ENCODE peak calls at places on chromosomes 13 and 19, in six cellular contexts. V is epithelial cell of esophagus, Z is ascending aorta, J is neural crest cell, Y is suprapubic skin, Q is glutamatergic neuron. L is an unnamed sample.

GRCh38 chr13:78621086-78621485 is 17.7 kb upstream of the POU4F1 start:
- DNase-seq in Z (no peak), J (no peak), V (no peak), Y (no peak), Q (no peak), L (no peak)

GRCh38 chr19:940591-941291 is 14.9 kb downstream of the ARID3A start:
- DNase-seq in Z (peak; percentile 63), Y (peak; percentile 90), Q (no peak), J (no peak), V (peak; percentile 48), L (no peak)

GRCh38 chr19:57465680-57466381 is 8.9 kb upstream of the VN1R1 start:
- DNase-seq in Q (peak; percentile 15), Z (no peak), V (peak; percentile 40), J (no peak), Y (no peak), L (no peak)

GRCh38 chr13:46171739-46172138 is 10.2 kb downstream of the LCP1 start:
- DNase-seq in Y (no peak), Z (no peak), V (no peak), J (no peak), Q (no peak), L (no peak)

GRCh38 chr13:75145926-75146325 is 336.0 kb downstream of the TBC1D4 start:
- DNase-seq in Z (no peak), Q (no peak), V (no peak), Y (no peak), J (no peak), L (no peak)

GRCh38 chr13:25300861-25301346 is 521 bp upstream of the NUP58 start:
- DNase-seq in J (no peak), V (no peak), Z (no peak), Q (peak; percentile 42), Y (peak; percentile 66), L (no peak)

GRCh38 chr13:49853535-49853934 is 61.1 kb upstream of the KPNA3 start:
- DNase-seq in J (no peak), Y (no peak), Z (no peak), V (no peak), Q (no peak), L (no peak)

GRCh38 chr19:50046649-50047503 is 21.1 kb downstream of the ZNF473 start:
- DNase-seq in V (no peak), Q (peak; percentile 75), Z (no peak), Y (peak; percentile 73), J (peak; percentile 38), L (no peak)

GRCh38 chr13:111559612-111560423 is 239.4 kb downstream of the TEX29 start:
- DNase-seq in V (no peak), Z (no peak), J (no peak), Y (no peak), Q (no peak), L (no peak)

GRCh38 chr13:112231451-112232083 is 144.6 kb upstream of the SPACA7 start:
- DNase-seq in Z (no peak), Y (peak; percentile 21), Q (no peak), J (no peak), V (no peak), L (no peak)

GRCh38 chr19:13152356-13152853 is 2.2 kb downstream of the IER2 start:
- DNase-seq in V (no peak), J (no peak), Q (no peak), Z (no peak), Y (no peak), L (no peak)

GRCh38 chr19:13151605-13152355 is 1.6 kb downstream of the IER2 start:
- DNase-seq in J (peak; percentile 87), V (peak; percentile 97), Y (peak; percentile 99), Z (peak; percentile 91), Q (peak; percentile 95), L (peak; percentile 98)

GRCh38 chr19:13153627-13154240 is 3.5 kb downstream of the IER2 start:
- DNase-seq in Y (no peak), Q (peak; percentile 53), J (no peak), V (no peak), Z (no peak), L (no peak)

GRCh38 chr19:13154241-13154778 is 4.1 kb downstream of the IER2 start:
- DNase-seq in V (peak; percentile 84), Z (peak; percentile 91), Q (peak; percentile 43), Y (peak; percentile 98), J (peak; percentile 28), L (no peak)

DNA sequence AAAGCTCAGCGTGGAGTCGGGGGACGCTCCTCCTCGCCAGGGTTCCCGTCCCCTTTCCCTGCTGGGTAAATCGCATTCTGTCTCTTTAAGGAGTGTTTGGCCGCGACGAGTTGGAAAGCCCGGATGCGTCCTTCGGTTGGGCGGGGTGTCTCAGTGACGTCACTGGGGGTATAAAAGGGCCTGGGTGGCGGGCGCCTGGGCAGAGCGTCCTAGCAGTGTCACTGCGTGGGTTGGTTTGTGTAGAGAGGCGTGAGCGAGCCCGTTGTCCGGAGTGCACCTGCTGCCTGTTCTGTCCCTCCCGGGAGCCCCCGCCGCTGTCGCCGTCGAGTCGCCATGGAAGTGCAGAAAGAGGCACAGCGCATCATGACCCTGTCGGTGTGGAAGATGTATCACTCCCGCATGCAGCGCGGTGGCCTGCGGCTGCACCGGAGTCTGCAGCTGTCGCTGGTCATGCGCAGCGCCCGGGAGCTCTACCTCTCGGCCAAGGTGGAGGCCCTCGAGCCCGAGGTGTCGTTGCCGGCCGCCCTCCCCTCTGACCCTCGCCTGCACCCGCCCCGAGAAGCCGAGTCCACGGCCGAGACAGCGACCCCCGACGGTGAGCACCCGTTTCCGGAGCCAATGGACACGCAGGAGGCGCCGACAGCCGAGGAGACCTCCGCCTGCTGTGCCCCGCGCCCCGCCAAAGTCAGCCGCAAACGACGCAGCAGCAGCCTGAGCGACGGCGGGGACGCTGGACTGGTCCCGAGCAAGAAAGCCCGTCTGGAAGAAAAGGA is 2.8 kb downstream of the IER2 start:
- DNase-seq in Y (peak; percentile 97), Z (peak; percentile 86), Q (peak; percentile 95), J (peak; percentile 99), V (peak; percentile 93), L (peak; percentile 95)
- TF ChIP-seq CTCF in Y (no peak), Z (peak; percentile 12), Q (no peak), J (peak; percentile 20), V (no peak), L (peak; percentile 31)

GRCh38 chr13:44816701-44817684 is 172.3 kb downstream of the NUFIP1 start:
- DNase-seq in Q (no peak), V (peak; percentile 57), J (no peak), Y (no peak), Z (no peak), L (no peak)

GRCh38 chr13:44818016-44818415 is 171.3 kb downstream of the NUFIP1 start:
- DNase-seq in Y (no peak), J (no peak), Z (no peak), Q (no peak), V (no peak), L (no peak)

GRCh38 chr13:44819245-44819644 is 170.0 kb downstream of the NUFIP1 start:
- DNase-seq in Q (no peak), Y (no peak), Z (no peak), V (peak; percentile 81), J (no peak), L (no peak)

GRCh38 chr13:44819762-44820161 is 169.5 kb downstream of the NUFIP1 start:
- DNase-seq in J (no peak), Z (no peak), Q (no peak), Y (no peak), V (no peak), L (no peak)

DNA sequence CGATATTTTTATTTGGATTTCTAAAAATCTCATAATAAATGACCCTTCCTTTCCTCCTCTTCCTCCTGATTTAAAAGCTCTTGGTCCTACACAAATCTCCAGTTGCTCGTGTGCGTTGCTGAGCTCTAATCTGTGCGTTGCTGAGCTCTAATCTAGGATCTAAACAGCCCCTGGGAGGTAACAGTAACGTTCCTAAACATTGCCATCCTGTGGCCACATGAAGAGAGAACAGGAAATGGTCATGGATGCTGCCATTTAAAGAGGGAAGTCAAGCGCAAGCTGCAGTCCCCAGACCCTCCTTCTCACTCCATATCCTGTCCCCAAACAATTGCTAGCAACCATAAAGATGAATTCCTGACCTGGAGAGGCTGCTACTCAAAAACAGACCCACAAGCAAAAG is 170.8 kb downstream of the NUFIP1 start:
- DNase-seq in J (no peak), Y (no peak), V (peak; percentile 48), Q (no peak), Z (no peak), L (no peak)
- TF ChIP-seq CTCF in J (peak; percentile 52), Y (no peak), V (peak; percentile 28), Q (no peak), Z (no peak), L (peak; percentile 48)

DNA sequence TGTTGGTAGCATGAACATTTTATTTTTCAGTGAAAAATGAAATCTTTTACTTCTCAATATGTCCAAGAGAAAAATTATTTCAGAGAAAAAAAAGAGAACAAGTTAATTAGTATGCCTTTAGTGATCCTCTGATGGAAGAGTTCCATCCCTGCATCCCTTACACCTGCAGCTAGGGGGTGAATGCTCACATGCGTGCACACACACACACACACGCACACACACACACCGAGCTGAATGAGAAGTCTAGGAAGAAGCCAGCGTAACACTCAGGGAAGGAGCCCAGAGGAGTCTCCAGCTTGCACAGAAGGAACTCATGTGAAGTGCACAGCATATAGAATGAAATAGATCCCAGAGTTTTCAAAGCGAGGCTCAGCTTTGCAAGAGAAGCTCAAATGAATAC is 510.5 kb downstream of the IRS2 start:
- DNase-seq in Y (no peak), Z (no peak), Q (peak; percentile 49), V (peak; percentile 73), J (no peak), L (no peak)
- TF ChIP-seq CTCF in Y (no peak), Z (no peak), Q (no peak), V (peak; percentile 64), J (peak; percentile 33), L (peak; percentile 52)

GRCh38 chr19:56079609-56080008 is 41.5 kb downstream of the ZNF787 start:
- DNase-seq in Y (no peak), Q (no peak), V (no peak), Z (no peak), J (no peak), L (no peak)

GRCh38 chr19:56076413-56076998 is 44.6 kb downstream of the ZNF787 start:
- DNase-seq in J (peak; percentile 76), Z (no peak), V (peak; percentile 57), Y (no peak), Q (peak; percentile 84), L (no peak)

GRCh38 chr19:56083668-56084067 is 37.4 kb downstream of the ZNF787 start:
- DNase-seq in Y (no peak), J (no peak), V (no peak), Q (no peak), Z (no peak), L (no peak)

GRCh38 chr19:56084835-56085536 is 36.1 kb downstream of the ZNF787 start:
- DNase-seq in V (no peak), J (no peak), Q (no peak), Y (no peak), Z (no peak), L (no peak)

DNA sequence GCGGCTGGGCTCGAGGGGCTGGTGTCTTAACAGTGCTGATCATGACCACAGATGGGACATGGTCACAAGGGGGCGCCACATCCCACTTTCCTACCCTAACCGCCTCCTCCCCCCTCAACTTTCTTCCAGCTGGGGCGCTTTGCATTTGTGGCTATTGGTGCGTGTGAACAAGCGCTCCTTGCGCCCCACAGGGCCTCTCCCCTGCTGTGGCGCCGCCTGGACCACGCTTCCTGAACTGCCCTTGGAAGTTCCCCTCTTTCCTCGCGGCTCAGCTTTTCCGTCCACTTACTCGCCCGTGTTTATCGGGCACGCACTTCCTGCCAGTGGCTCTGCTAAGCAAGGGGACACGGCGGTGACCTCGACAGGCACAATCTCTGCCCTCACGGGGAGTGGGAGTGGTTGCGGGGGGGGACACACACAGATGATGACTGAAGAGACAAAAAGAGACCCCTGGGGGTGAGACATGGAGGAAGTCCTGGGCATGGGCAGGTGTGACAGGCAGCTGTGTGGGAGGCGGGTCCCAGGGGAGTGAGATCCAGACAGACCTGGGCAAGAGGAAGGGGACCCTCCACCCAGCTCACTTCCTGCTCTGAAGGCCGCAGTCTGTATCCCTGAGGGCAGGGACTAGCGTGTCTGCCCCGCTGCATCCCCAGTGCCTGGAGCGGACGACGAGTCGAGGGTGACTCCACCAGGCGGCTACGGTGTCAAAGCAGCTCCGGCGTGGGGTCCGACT is 40.3 kb downstream of the ZNF787 start:
- DNase-seq in Y (no peak), Z (peak; percentile 14), Q (peak; percentile 87), V (peak; percentile 67), J (peak; percentile 82), L (no peak)
- TF ChIP-seq CTCF in Y (peak; percentile 31), Z (peak; percentile 52), Q (peak; percentile 67), V (peak; percentile 47), J (peak; percentile 71), L (peak; percentile 75)

L was measured in type B pancreatic cell.